ENCODE peak calls at places on chromosomes 5 and 9, in ten cellular contexts. J is omental fat pad; U is NCI-H345; Z is Calu3; Y is activated CD4-positive, alpha-beta T cell treated with anti-CD3 and anti-CD28 coated beads, Interleukin-2, amount 50 U/mL, for 1 hour; A is CD4-positive, alpha-beta memory T cell; K is activated CD8-positive, alpha-beta T cell treated with anti-CD3 and anti-CD28 coated beads, Interleukin-2, amount 10 ng/mL, durations not matched to agents 7 days and 5 days; L is GM12878; S is NCI-H1436; R is BJ. Q is an unnamed sample.

GRCh38 chr5:177426566-177427210 is at the start of gene GRK6:
- DNase-seq in J (no peak), U (peak), Z (peak), Y (peak), A (peak), K (peak), L (no peak), S (no peak), R (no peak), Q (no peak)

GRCh38 chr9:135809166-135809565 is 98.2 kb downstream of the CAMSAP1 start:
- DNase-seq in J (no peak), U (no peak), Z (no peak), Y (no peak), A (no peak), K (no peak), L (no peak), S (no peak), R (no peak), Q (no peak)

GRCh38 chr9:121249563-121249962 is 18.4 kb upstream of the GSN start:
- DNase-seq in J (no peak), U (no peak), Z (no peak), Y (no peak), A (no peak), K (no peak), L (peak), S (no peak), R (no peak), Q (no peak)

GRCh38 chr5:34022131-34022705 is 14.4 kb upstream of the AMACR start:
- DNase-seq in J (no peak), U (no peak), Z (no peak), Y (no peak), A (no peak), K (peak), L (no peak), S (no peak), R (no peak), Q (no peak)

GRCh38 chr9:114156311-114156657 is 947 bp downstream of the COL27A1 start:
- DNase-seq in J (no peak), U (no peak), Z (no peak), Y (no peak), A (peak), K (peak), L (no peak), S (no peak), R (no peak), Q (no peak)

GRCh38 chr5:8322478-8322877 is 453.5 kb downstream of the MTRR start:
- DNase-seq in J (no peak), U (no peak), Z (no peak), Y (no peak), A (no peak), K (no peak), L (no peak), S (no peak), R (no peak), Q (no peak)

GRCh38 chr5:10317825-10318682 is 10.4 kb upstream of the CMBL start:
- DNase-seq in J (no peak), U (no peak), Z (no peak), Y (no peak), A (no peak), K (no peak), L (peak), S (no peak), R (no peak), Q (no peak)

GRCh38 chr5:32449216-32449721 is 4.7 kb upstream of the ZFR start:
- DNase-seq in J (no peak), U (no peak), Z (no peak), Y (no peak), A (no peak), K (no peak), L (no peak), S (no peak), R (no peak), Q (no peak)

GRCh38 chr9:33475357-33475756 is 1.6 kb upstream of the NOL6 start:
- DNase-seq in J (no peak), U (no peak), Z (no peak), Y (no peak), A (no peak), K (no peak), L (no peak), S (no peak), R (no peak), Q (no peak)

GRCh38 chr5:58156977-58157701 is 302.7 kb downstream of the PLK2 start:
- DNase-seq in J (no peak), U (no peak), Z (no peak), Y (no peak), A (no peak), K (no peak), L (no peak), S (no peak), R (no peak), Q (no peak)

GRCh38 chr9:38287420-38287985 is 105.0 kb upstream of the ALDH1B1 start:
- DNase-seq in J (no peak), U (no peak), Z (no peak), Y (no peak), A (no peak), K (no peak), L (no peak), S (no peak), R (no peak), Q (no peak)

GRCh38 chr5:9829621-9830020 is 199.5 kb upstream of the TAS2R1 start:
- DNase-seq in J (no peak), U (no peak), Z (no peak), Y (no peak), A (no peak), K (no peak), L (no peak), S (no peak), R (no peak), Q (no peak)

GRCh38 chr9:82680179-82680935 is 382.6 kb downstream of the RASEF start:
- DNase-seq in J (no peak), U (peak), Z (no peak), Y (no peak), A (no peak), K (no peak), L (no peak), S (no peak), R (no peak), Q (no peak)

GRCh38 chr5:154841273-154841661 is 9.1 kb downstream of the FAXDC2 start:
- DNase-seq in J (no peak), U (no peak), Z (no peak), Y (no peak), A (no peak), K (no peak), L (no peak), S (no peak), R (no peak), Q (no peak)

GRCh38 chr5:168366124-168366523 is 74.7 kb downstream of the WWC1 start:
- DNase-seq in J (no peak), U (no peak), Z (no peak), Y (no peak), A (no peak), K (no peak), L (no peak), S (no peak), R (peak), Q (no peak)

GRCh38 chr5:20276061-20276958 is 288.3 kb upstream of the CDH18 start:
- DNase-seq in J (no peak), U (no peak), Z (peak), Y (no peak), A (no peak), K (no peak), L (no peak), S (no peak), R (peak), Q (no peak)

GRCh38 chr9:34151398-34151797 is 24.9 kb upstream of the DCAF12 start:
- DNase-seq in J (no peak), U (no peak), Z (no peak), Y (no peak), A (no peak), K (no peak), L (no peak), S (no peak), R (no peak), Q (no peak)

GRCh38 chr5:115366223-115366622 is 69.8 kb upstream of the CCDC112 start:
- DNase-seq in J (no peak), U (no peak), Z (no peak), Y (no peak), A (no peak), K (no peak), L (no peak), S (no peak), R (peak), Q (no peak)

GRCh38 chr5:149485655-149486615 is 65.3 kb downstream of the CSNK1A1 start:
- DNase-seq in J (peak), U (peak), Z (peak), Y (no peak), A (no peak), K (no peak), L (no peak), S (no peak), R (peak), Q (no peak)

GRCh38 chr9:133771486-133772482 is 33.6 kb upstream of the SARDH start:
- DNase-seq in J (no peak), U (no peak), Z (no peak), Y (no peak), A (no peak), K (no peak), L (no peak), S (no peak), R (no peak), Q (no peak)

GRCh38 chr9:98690686-98691085 is 18.0 kb downstream of the GABBR2 start:
- DNase-seq in J (no peak), U (no peak), Z (no peak), Y (no peak), A (no peak), K (no peak), L (no peak), S (no peak), R (no peak), Q (no peak)

GRCh38 chr5:39542511-39542910 is 117.7 kb upstream of the DAB2 start:
- DNase-seq in J (no peak), U (no peak), Z (no peak), Y (no peak), A (no peak), K (no peak), L (no peak), S (no peak), R (no peak), Q (no peak)

GRCh38 chr9:93679536-93680444 is 103.4 kb downstream of the PHF2 start:
- DNase-seq in J (peak), U (no peak), Z (no peak), Y (no peak), A (no peak), K (peak), L (no peak), S (no peak), R (no peak), Q (no peak)

GRCh38 chr9:33778700-33779351 is 16.5 kb upstream of the PRSS3 start:
- DNase-seq in J (no peak), U (peak), Z (peak), Y (peak), A (peak), K (peak), L (peak), S (peak), R (no peak), Q (no peak)

GRCh38 chr5:121668635-121669034 is 183.0 kb upstream of the FTMT start:
- DNase-seq in J (no peak), U (no peak), Z (no peak), Y (no peak), A (no peak), K (no peak), L (no peak), S (no peak), R (no peak), Q (no peak)

GRCh38 chr9:129587487-129588262 is 33.2 kb downstream of the C9orf50 start:
- DNase-seq in J (no peak), U (no peak), Z (no peak), Y (no peak), A (no peak), K (no peak), L (no peak), S (no peak), R (no peak), Q (no peak)

GRCh38 chr9:126788046-126788445 is 16.8 kb upstream of the ZBTB43 start:
- DNase-seq in J (no peak), U (no peak), Z (no peak), Y (no peak), A (no peak), K (no peak), L (no peak), S (no peak), R (no peak), Q (no peak)

GRCh38 chr5:76620166-76620565 is 3.0 kb downstream of the F2RL2 start:
- DNase-seq in J (no peak), U (no peak), Z (no peak), Y (no peak), A (no peak), K (no peak), L (no peak), S (no peak), R (no peak), Q (no peak)

GRCh38 chr5:167585184-167585583 is 706.3 kb upstream of the WWC1 start:
- DNase-seq in J (no peak), U (no peak), Z (no peak), Y (no peak), A (no peak), K (no peak), L (no peak), S (no peak), R (no peak), Q (no peak)

GRCh38 chr5:132459031-132459982 is 31.3 kb downstream of the IRF1 start:
- DNase-seq in J (no peak), U (no peak), Z (peak), Y (no peak), A (no peak), K (no peak), L (no peak), S (no peak), R (no peak), Q (no peak)

GRCh38 chr9:99296375-99296951 is 74.4 kb downstream of the SEC61B start:
- DNase-seq in J (no peak), U (no peak), Z (no peak), Y (no peak), A (peak), K (no peak), L (no peak), S (peak), R (no peak), Q (no peak)

GRCh38 chr5:1513326-1514026 is 10.3 kb downstream of the LPCAT1 start:
- DNase-seq in J (no peak), U (no peak), Z (no peak), Y (no peak), A (no peak), K (no peak), L (no peak), S (no peak), R (no peak), Q (no peak)

GRCh38 chr5:142399899-142400298 is 75.1 kb upstream of the SPRY4 start:
- DNase-seq in J (no peak), U (no peak), Z (no peak), Y (no peak), A (no peak), K (no peak), L (no peak), S (no peak), R (no peak), Q (no peak)